ENCODE peak calls at places on chromosomes 4 and X, in five cellular contexts. P is H7; L is Jurkat, Clone E6-1; G is lower leg skin; W is lung. S is an unnamed sample.

GRCh38 chr4:152038238-152038637 is 277.4 kb upstream of the GATB start:
- DNase-seq in P (no peak), L (no peak), G (no peak), W (no peak), S (no peak)

GRCh38 chrX:112761239-112762207 is 79.1 kb downstream of the AMOT start:
- DNase-seq in P (no peak), L (no peak), G (no peak), W (no peak), S (peak; percentile 55)

GRCh38 chr4:15653864-15654391 is 1.2 kb downstream of the FBXL5 start:
- DNase-seq in P (peak; percentile 16), L (no peak), G (no peak), W (no peak), S (peak; percentile 64)

GRCh38 chr4:25925486-25926201 is 11.6 kb downstream of the SMIM20 start:
- DNase-seq in P (peak; percentile 74), L (peak; percentile 29), G (no peak), W (no peak), S (peak; percentile 59)

GRCh38 chr4:683982-684571 is 4.9 kb downstream of the SLC49A3 start:
- DNase-seq in P (peak; percentile 97), L (no peak), G (no peak), W (no peak), S (peak; percentile 61)

GRCh38 chr4:70505152-70505748 is 13.1 kb upstream of the AMTN start:
- DNase-seq in P (peak; percentile 16), L (peak; percentile 34), G (no peak), W (peak; percentile 51), S (peak; percentile 59)

GRCh38 chrX:43822015-43822414 is 60.2 kb downstream of the MAOB start:
- DNase-seq in P (no peak), L (no peak), G (no peak), W (no peak), S (no peak)

GRCh38 chr4:124173892-124174291 is 538.6 kb downstream of the ANKRD50 start:
- DNase-seq in P (no peak), L (no peak), G (no peak), W (no peak), S (no peak)

GRCh38 chr4:3708103-3708510 is 58.1 kb upstream of the ADRA2C start:
- DNase-seq in P (peak; percentile 60), L (no peak), G (no peak), W (no peak), S (no peak)

GRCh38 chr4:9971711-9972110 is 49.6 kb downstream of the SLC2A9 start:
- DNase-seq in P (no peak), L (no peak), G (no peak), W (no peak), S (no peak)

GRCh38 chr4:137705171-137705783 is 173.0 kb upstream of the PCDH18 start:
- DNase-seq in P (no peak), L (no peak), G (no peak), W (no peak), S (no peak)

GRCh38 chr4:136637071-136637777 is 895.1 kb downstream of the PCDH18 start:
- DNase-seq in P (peak; percentile 51), L (peak; percentile 22), G (no peak), W (no peak), S (peak; percentile 19)

GRCh38 chrX:100647095-100647494 is 3.1 kb downstream of the SRPX2 start:
- DNase-seq in P (no peak), L (no peak), G (no peak), W (no peak), S (peak; percentile 14)

GRCh38 chrX:66022742-66023725 is 16.8 kb downstream of the VSIG4 start:
- DNase-seq in P (no peak), L (no peak), G (no peak), W (no peak), S (no peak)

GRCh38 chr4:67327245-67327860 is 217.9 kb downstream of the CENPC start:
- DNase-seq in P (peak; percentile 56), L (peak; percentile 62), G (peak; percentile 85), W (peak; percentile 46), S (peak; percentile 70)

GRCh38 chrX:23503835-23504539 is 163.3 kb upstream of the PRDX4 start:
- DNase-seq in P (peak; percentile 20), L (no peak), G (no peak), W (peak; percentile 83), S (no peak)

GRCh38 chr4:45897934-45898585 is 225.8 kb downstream of the GABRG1 start:
- DNase-seq in P (no peak), L (no peak), G (no peak), W (no peak), S (no peak)

GRCh38 chr4:338759-339097 is 1.1 kb downstream of the ZNF141 start:
- DNase-seq in P (peak; percentile 14), L (no peak), G (no peak), W (no peak), S (no peak)

GRCh38 chr4:42568610-42569207 is 88.2 kb downstream of the ATP8A1 start:
- DNase-seq in P (peak; percentile 47), L (peak; percentile 55), G (no peak), W (peak; percentile 70), S (peak; percentile 84)

GRCh38 chr4:73726000-73726399 is 14.4 kb upstream of the CXCL8 start:
- DNase-seq in P (no peak), L (no peak), G (no peak), W (no peak), S (no peak)

GRCh38 chr4:68372588-68372987 is 22.7 kb upstream of the YTHDC1 start:
- DNase-seq in P (no peak), L (no peak), G (no peak), W (no peak), S (no peak)

GRCh38 chr4:62119195-62119594 is 919.1 kb downstream of the ADGRL3 start:
- DNase-seq in P (no peak), L (no peak), G (no peak), W (no peak), S (no peak)

GRCh38 chr4:108811486-108811885 is 48.6 kb upstream of the ETNPPL start:
- DNase-seq in P (no peak), L (no peak), G (no peak), W (no peak), S (no peak)

GRCh38 chr4:186557486-186557885 is 2.1 kb upstream of the MTNR1A start:
- DNase-seq in P (no peak), L (no peak), G (no peak), W (no peak), S (no peak)

GRCh38 chrX:153470411-153471363 is at the start of gene HAUS7:
- DNase-seq in P (peak; percentile 99), L (peak; percentile 79), G (peak; percentile 96), W (peak; percentile 83), S (peak; percentile 87)

GRCh38 chr4:56976878-56977320 is 507 bp downstream of the NOA1 start:
- DNase-seq in P (peak; percentile 85), L (no peak), G (no peak), W (peak; percentile 61), S (peak; percentile 62)

GRCh38 chr4:112075129-112075753 is 70.0 kb upstream of the FAM241A start:
- DNase-seq in P (peak; percentile 51), L (peak; percentile 48), G (no peak), W (peak; percentile 30), S (peak; percentile 68)

GRCh38 chr4:153434190-153434589 is 32.0 kb upstream of the TMEM131L start:
- DNase-seq in P (no peak), L (no peak), G (no peak), W (no peak), S (peak; percentile 38)
- H3K4me3 ChIP-seq in P (no peak overlapping the region), L (no peak overlapping the region), G (no peak overlapping the region), W (no peak overlapping the region), S (peak overlapping the region; percentile 60)

DNA sequence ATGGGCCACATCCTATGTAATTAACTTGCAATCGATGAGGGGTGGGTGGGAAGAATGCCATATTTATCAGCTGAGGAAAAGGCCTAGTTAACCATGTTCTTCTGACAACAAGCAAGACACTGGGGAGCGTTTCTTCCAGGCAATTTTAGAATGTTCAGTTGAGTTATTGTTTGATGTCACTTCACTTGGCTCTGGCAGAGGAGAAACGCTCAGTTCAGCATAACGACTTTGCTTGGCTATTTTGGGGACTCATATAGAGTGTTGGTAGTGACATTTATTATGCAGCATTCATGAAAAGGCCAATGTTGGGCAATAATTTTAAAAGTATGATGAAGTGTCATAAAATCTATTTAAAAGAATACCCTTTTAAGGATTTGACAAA is 650 bp downstream of the SYNPO2 start:
- DNase-seq in P (no peak), L (no peak), G (no peak), W (no peak), S (no peak)
- H3K4me3 ChIP-seq in P (peak overlapping the region; percentile 36), L (no peak overlapping the region), G (peak overlapping the region; percentile 5), W (no peak overlapping the region), S (no peak overlapping the region)

GRCh38 chr4:174016251-174016650 is 267.2 kb downstream of the FBXO8 start:
- DNase-seq in P (no peak), L (no peak), G (no peak), W (no peak), S (no peak)
- H3K4me3 ChIP-seq in P (no peak overlapping the region), L (no peak overlapping the region), G (no peak overlapping the region), W (no peak overlapping the region), S (no peak overlapping the region)

GRCh38 chr4:89307185-89307445 is 485 bp downstream of the GPRIN3 start:
- DNase-seq in P (no peak), L (no peak), G (no peak), W (no peak), S (no peak)

GRCh38 chr4:89305028-89305427 is 2.6 kb downstream of the GPRIN3 start:
- DNase-seq in P (no peak), L (no peak), G (no peak), W (no peak), S (no peak)

GRCh38 chr4:89306486-89307184 is 965 bp downstream of the GPRIN3 start:
- DNase-seq in P (no peak), L (no peak), G (no peak), W (no peak), S (peak; percentile 42)

GRCh38 chr4:89307446-89308160 is at the start of gene GPRIN3:
- DNase-seq in P (peak; percentile 85), L (no peak), G (peak; percentile 89), W (peak; percentile 50), S (peak; percentile 67)

DNA sequence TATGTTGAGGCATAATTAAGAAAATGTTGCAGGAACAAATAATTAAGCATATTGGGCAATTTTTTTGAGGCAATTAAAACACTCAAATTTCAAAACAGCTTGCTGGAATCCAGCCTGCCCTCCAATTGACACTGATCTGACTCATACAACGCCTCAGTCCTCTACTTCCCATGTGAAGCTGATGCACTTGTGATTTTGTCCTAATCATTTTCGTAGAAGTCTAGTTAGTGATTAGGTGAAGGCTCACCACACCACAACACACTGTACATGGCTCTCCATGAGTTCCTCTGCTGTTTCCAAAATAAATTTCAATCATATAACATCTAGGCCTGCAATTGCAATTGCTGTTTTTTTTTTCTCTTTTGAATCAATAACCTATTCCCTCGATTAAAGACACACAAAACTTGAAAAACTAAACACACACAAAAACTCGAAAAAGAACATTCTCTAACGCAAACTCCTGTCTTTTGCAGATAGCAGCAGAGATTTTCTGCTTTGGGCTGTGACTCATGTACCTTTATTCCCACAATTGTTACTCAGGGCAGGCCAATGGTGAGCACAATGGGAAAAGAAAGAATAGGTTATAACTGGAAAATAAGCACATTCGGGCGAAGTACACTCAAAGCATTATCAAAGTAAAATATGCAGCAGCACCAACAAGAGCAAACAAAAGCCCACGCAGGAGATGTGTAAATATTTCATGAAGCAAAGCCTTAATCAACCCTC is 1.7 kb downstream of the GPRIN3 start:
- DNase-seq in P (no peak), L (no peak), G (no peak), W (no peak), S (no peak)
- H3K4me3 ChIP-seq in P (no peak overlapping the region), L (no peak overlapping the region), G (no peak overlapping the region), W (no peak overlapping the region), S (peak overlapping the region; percentile 82)